ENCODE peak calls at places on chromosomes 5 and 9, in six cellular contexts. E, H, C, M, X and B are unnamed samples.

GRCh38 chr9:131656356-131657030 is 83.4 kb downstream of the RAPGEF1 start:
- DNase-seq in H (no peak), M (peak; percentile 90), X (peak; percentile 84), E (peak; percentile 64), C (no peak), B (no peak)

GRCh38 chr5:110150199-110150598 is 460.5 kb downstream of the MAN2A1 start:
- DNase-seq in C (no peak), H (no peak), M (no peak), E (no peak), X (no peak), B (no peak)

GRCh38 chr9:100222674-100223073 is 123.6 kb downstream of the INVS start:
- DNase-seq in H (peak; percentile 53), X (no peak), E (no peak), M (no peak), C (peak; percentile 21), B (peak; percentile 53)

GRCh38 chr5:151098185-151098813 is 17.5 kb upstream of the TNIP1 start:
- DNase-seq in C (no peak), E (no peak), X (no peak), M (no peak), H (no peak), B (no peak)

GRCh38 chr5:53318303-53318702 is 162.1 kb upstream of the FST start:
- DNase-seq in H (no peak), M (no peak), E (no peak), X (no peak), C (no peak), B (no peak)

GRCh38 chr9:72022846-72023245 is 37.6 kb downstream of the C9orf57 start:
- DNase-seq in M (no peak), H (peak; percentile 85), X (no peak), C (peak; percentile 57), E (no peak), B (peak; percentile 57)

GRCh38 chr9:16901589-16901988 is 31.1 kb upstream of the BNC2 start:
- DNase-seq in M (no peak), H (peak; percentile 31), X (no peak), C (no peak), E (no peak), B (peak; percentile 22)

GRCh38 chr5:172303090-172303995 is 19.8 kb upstream of the UBTD2 start:
- DNase-seq in C (no peak), X (no peak), H (no peak), E (no peak), M (peak; percentile 84), B (peak; percentile 67)

GRCh38 chr9:34594177-34594576 is 4.7 kb upstream of the CNTFR start:
- DNase-seq in M (no peak), E (no peak), H (no peak), X (no peak), C (no peak), B (no peak)

GRCh38 chr5:64301566-64301965 is 135.9 kb downstream of the RNF180 start:
- DNase-seq in C (no peak), H (no peak), M (no peak), X (no peak), E (no peak), B (no peak)

GRCh38 chr9:4662108-4662988 is at the start of gene PLPP6:
- DNase-seq in C (peak; percentile 95), M (peak; percentile 94), E (peak; percentile 66), H (peak; percentile 75), X (peak; percentile 92), B (peak; percentile 81)

GRCh38 chr9:37650299-37650872 is 368 bp upstream of the FRMPD1 start:
- DNase-seq in E (no peak), H (no peak), C (no peak), M (no peak), X (no peak), B (no peak)

GRCh38 chr9:136170291-136170901 is 34.5 kb downstream of the LHX3 start:
- DNase-seq in X (peak; percentile 68), E (peak; percentile 28), C (peak; percentile 54), M (peak; percentile 63), H (no peak), B (peak; percentile 59)

GRCh38 chr9:137878146-137878941 is 762 bp downstream of the CACNA1B start:
- DNase-seq in M (no peak), E (no peak), H (no peak), C (peak; percentile 81), X (no peak), B (peak; percentile 57)

GRCh38 chr9:24657387-24657786 is 111.7 kb upstream of the IZUMO3 start:
- DNase-seq in X (no peak), C (no peak), H (no peak), E (no peak), M (no peak), B (no peak)

GRCh38 chr5:55226934-55227737 is at the start of gene MCIDAS:
- DNase-seq in M (no peak), H (peak; percentile 6), C (peak; percentile 76), X (peak; percentile 61), E (no peak), B (peak; percentile 90)

DNA sequence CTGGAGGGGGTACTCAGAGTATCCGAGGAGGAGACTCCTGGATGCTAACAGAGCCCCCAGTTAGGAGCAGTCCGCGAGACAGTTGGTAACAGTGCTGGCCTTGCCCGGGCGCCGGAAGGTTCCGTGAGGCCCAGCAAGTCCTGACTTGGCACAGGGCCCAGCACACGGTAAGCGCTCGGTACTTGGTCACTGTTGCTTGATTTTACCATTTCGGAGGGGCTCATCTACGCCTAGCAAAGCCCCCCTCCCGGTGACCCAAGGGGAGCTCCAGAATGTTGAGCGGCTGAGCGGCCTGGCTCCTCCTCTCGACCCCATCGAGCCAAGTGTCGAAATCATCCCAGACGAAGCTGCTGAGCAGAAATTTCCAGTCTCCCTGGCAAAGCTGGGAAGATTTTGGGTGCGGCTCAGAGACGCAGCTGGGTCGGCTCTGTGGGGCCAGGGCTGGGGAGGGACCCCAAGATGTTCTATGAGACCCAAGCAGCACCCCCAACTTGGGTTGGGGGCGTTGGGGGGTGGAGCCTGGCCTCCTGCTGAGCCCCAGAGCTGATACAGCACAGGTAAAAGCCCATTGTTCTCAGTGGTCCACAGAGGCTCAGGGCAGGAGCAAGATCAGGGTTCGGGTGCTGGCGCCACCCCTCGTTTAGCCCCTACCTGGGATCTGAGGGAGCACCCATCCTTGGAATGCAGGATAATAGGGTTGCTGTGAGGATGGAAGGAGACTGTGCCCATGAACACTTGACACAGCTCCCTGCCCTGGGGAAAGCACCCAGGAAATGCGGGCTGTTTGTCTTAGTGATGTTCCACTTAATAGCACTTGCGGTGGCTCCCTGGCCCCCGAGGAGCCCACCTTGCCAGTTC is 137.2 kb downstream of the C9orf50 start:
- DNase-seq in E (no peak), H (peak; percentile 85), M (peak; percentile 95), C (peak; percentile 93), X (peak; percentile 91), B (peak; percentile 89)
- TF ChIP-seq CTCF in E (no peak), H (no peak), M (no peak), C (no peak), X (no peak), B (no peak)

DNA sequence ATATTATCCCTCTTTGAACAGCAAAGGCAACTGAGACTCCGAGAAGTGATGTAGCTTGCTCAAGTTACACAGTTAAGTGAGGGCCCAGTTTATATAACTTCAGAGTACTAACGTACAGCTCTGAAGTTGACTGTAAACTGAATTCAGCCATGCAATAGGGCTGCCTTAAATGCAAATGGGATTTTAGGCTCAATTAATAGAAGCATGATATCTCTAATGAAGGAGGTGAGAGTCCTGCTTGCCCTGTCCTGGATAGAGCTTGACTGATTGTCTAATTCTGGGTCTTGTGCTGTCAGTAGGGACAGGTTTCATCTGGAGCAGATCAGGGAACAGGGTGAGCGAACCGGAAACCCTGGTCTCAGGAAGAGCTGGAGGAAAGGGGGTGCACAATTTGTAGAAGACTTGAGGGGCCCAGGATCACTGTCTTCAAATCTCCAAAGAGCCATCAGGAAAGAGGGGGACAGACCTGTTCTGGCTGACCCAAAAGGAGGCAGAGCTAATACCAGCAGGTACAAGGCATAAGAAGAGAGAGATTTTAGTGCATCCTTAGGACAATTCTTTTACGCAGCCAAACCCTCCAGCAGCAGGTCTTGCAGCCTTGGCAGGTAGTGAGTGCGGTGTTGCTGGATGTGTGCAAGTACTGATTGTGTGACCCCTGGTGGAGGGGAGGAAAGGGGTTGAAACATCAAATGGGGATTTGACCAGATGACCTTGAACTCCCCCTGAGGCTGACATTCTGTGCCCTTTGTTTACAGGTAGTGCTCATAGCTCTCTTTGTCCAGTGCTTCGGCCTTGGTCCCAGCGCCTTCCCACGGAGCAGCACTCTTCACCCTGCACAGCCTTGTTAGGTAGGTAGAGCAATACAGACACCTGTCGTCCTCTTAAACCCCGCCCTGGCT is 13.0 kb downstream of the GSN start:
- DNase-seq in H (no peak), E (no peak), M (no peak), X (no peak), C (no peak), B (no peak)
- H3K27ac ChIP-seq in H (peak overlapping the region; percentile 13), E (no peak overlapping the region), M (peak overlapping the region; percentile 93), X (peak overlapping the region; percentile 99), C (peak overlapping the region; percentile 95), B (peak overlapping the region; percentile 99)

GRCh38 chr9:127393680-127394079 is 3.3 kb upstream of the SLC2A8 start:
- DNase-seq in M (no peak), E (no peak), X (no peak), C (no peak), H (peak; percentile 32), B (no peak)
- TF ChIP-seq CTCF in M (no peak), E (no peak), X (no peak), C (peak; percentile 23), H (peak; percentile 31), B (no peak)

GRCh38 chr9:8863064-8863463 is 1063.5 kb upstream of the DMAC1 start:
- DNase-seq in C (no peak), M (no peak), X (no peak), H (no peak), E (no peak), B (no peak)
- H3K27ac ChIP-seq in C (no peak overlapping the region), M (no peak overlapping the region), X (no peak overlapping the region), H (no peak overlapping the region), E (no peak overlapping the region), B (no peak overlapping the region)

GRCh38 chr9:114072181-114073140 is 5.6 kb downstream of the AMBP start:
- DNase-seq in M (no peak), E (no peak), C (no peak), H (peak; percentile 9), X (peak; percentile 76), B (no peak)
- TF ChIP-seq CTCF in M (no peak), E (no peak), C (no peak), H (no peak), X (no peak), B (no peak)

DNA sequence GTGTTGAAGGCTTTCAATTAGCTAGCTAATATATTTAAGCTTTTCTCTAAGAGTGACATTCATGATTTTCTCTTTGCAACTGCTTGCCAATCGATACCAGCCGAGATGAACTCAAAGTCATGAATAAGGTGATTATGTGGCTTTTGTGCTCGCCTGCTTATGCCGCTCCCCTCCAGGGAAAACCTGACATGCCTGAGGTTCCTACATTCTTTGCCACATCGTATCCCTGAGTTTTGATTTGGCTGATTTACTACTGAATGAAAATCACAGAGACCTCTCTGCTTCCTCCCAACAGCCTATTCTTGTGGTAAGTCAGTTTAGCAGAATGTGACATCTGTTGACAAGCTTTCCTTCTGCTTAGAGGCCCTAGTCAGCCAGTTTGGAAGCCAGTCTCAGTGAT is 513.3 kb downstream of the CSNK1G3 start:
- DNase-seq in M (no peak), E (no peak), X (no peak), H (no peak), C (no peak), B (no peak)
- H3K27ac ChIP-seq in M (no peak overlapping the region), E (no peak overlapping the region), X (no peak overlapping the region), H (no peak overlapping the region), C (no peak overlapping the region), B (no peak overlapping the region)